ENCODE peak calls at places on chromosomes 16 and 17, in four cellular contexts. One of them, this sample, is unnamed.

GRCh38 chr17:77645441-77646430 is 312.8 kb upstream of the TNRC6C start:
- DNase-seq in H9: peak; percentile 25
- DNase-seq in IMR-90: no peak
- DNase-seq in H1: no peak
- DNase-seq in this sample: peak; percentile 50

GRCh38 chr16:57132470-57132869 is 40.1 kb downstream of the CPNE2 start:
- DNase-seq in H9: no peak
- DNase-seq in IMR-90: no peak
- DNase-seq in H1: no peak
- DNase-seq in this sample: no peak

GRCh38 chr16:24753437-24753836 is 24.0 kb downstream of the TNRC6A start:
- DNase-seq in IMR-90: no peak
- DNase-seq in H9: no peak
- DNase-seq in H1: no peak
- DNase-seq in this sample: no peak

GRCh38 chr17:17111401-17112393 is 69.4 kb downstream of the MPRIP start:
- DNase-seq in H9: no peak
- DNase-seq in H1: no peak
- DNase-seq in IMR-90: no peak
- DNase-seq in this sample: no peak

GRCh38 chr17:15169676-15170075 is 95.5 kb downstream of the PMP22 start:
- DNase-seq in IMR-90: peak; percentile 77
- DNase-seq in H1: no peak
- DNase-seq in H9: no peak
- DNase-seq in this sample: no peak

GRCh38 chr17:60073621-60074020 is 5.1 kb downstream of the HEATR6 start:
- DNase-seq in H9: no peak
- DNase-seq in H1: no peak
- DNase-seq in IMR-90: no peak
- DNase-seq in this sample: no peak

GRCh38 chr16:1010266-1010665 is 28.7 kb downstream of the SOX8 start:
- DNase-seq in H1: no peak
- DNase-seq in IMR-90: no peak
- DNase-seq in H9: no peak
- DNase-seq in this sample: no peak

GRCh38 chr17:9875441-9875840 is 29.6 kb downstream of the RCVRN start:
- DNase-seq in H9: peak; percentile 38
- DNase-seq in H1: peak; percentile 5
- DNase-seq in IMR-90: peak; percentile 61
- DNase-seq in this sample: peak; percentile 58

GRCh38 chr16:23072084-23072599 is 77.1 kb downstream of the USP31 start:
- DNase-seq in H1: no peak
- DNase-seq in IMR-90: peak; percentile 77
- DNase-seq in H9: no peak
- DNase-seq in this sample: no peak

GRCh38 chr17:79141578-79142338 is 67.1 kb downstream of the ENGASE start:
- DNase-seq in H1: no peak
- DNase-seq in IMR-90: no peak
- DNase-seq in H9: no peak
- DNase-seq in this sample: no peak

GRCh38 chr16:3074860-3075545 is 9.6 kb downstream of the IL32 start:
- DNase-seq in H1: no peak
- DNase-seq in IMR-90: no peak
- DNase-seq in H9: no peak
- DNase-seq in this sample: no peak

GRCh38 chr17:81403671-81404534 is 8.6 kb downstream of the BAHCC1 start:
- DNase-seq in H9: no peak
- DNase-seq in IMR-90: no peak
- DNase-seq in H1: no peak
- DNase-seq in this sample: peak; percentile 67

GRCh38 chr17:80892900-80893603 is 98.6 kb upstream of the CHMP6 start:
- DNase-seq in H1: no peak
- DNase-seq in H9: no peak
- DNase-seq in IMR-90: peak; percentile 79
- DNase-seq in this sample: no peak

GRCh38 chr16:84184775-84185174 is 2.1 kb downstream of the TAF1C start:
- DNase-seq in IMR-90: no peak
- DNase-seq in H9: no peak
- DNase-seq in H1: no peak
- DNase-seq in this sample: no peak

GRCh38 chr17:17859909-17860760 is 23.3 kb upstream of the SREBF1 start:
- DNase-seq in H9: peak; percentile 82
- DNase-seq in IMR-90: peak; percentile 38
- DNase-seq in H1: no peak
- DNase-seq in this sample: peak; percentile 65

GRCh38 chr16:56667581-56668571 is at the start of gene MT1G:
- DNase-seq in H9: peak; percentile 50
- DNase-seq in IMR-90: no peak
- DNase-seq in H1: no peak
- DNase-seq in this sample: no peak

DNA sequence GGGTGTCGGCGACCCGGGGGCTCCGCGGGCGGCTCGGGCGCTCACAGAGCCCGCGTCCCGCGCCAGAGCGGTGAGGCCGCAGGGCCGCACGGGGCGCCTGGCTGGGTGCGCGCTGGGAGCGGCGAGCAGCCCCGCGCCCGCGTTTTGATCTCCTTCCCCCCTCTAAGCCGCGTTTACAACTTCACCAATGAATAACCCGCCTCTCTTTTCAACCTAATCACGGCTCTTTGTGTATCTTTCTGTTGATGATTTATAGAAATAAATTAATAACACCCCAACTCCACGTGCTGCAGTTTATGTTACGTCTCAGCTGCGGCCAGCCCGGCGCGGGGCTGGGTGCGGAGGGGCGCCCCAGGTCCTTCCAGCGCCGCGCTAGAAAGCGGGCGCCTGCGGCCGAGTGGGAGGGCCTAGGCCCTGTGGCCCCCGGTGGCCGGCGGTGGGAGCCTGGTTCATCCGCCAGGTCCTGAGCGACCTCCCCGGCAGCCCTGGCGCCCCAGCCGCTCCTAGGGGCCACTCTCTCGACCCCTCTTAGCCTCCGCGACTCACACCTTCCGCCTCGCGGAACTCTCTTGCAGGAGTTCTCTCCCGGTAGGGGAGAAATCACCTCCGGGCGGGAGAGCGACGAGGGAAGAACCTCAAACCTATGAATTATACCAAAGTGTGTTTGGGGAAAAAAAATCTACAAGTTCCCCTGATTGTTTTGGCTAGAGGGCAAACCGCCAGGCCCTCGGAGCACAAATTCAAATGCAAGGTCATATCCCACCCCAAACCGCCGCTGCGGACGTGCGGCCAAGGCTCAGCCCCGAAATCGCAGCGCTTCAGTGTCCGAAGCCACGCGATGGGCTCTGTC is 1.9 kb downstream of the HNF1B start:
- DNase-seq in H1: no peak
- DNase-seq in H9: peak; percentile 64
- DNase-seq in IMR-90: no peak
- DNase-seq in this sample: peak; percentile 54
- H3K9ac ChIP-seq in H1: no peak overlapping the region
- H3K9ac ChIP-seq in H9: no peak overlapping the region
- H3K9ac ChIP-seq in IMR-90: no peak overlapping the region
- H3K9ac ChIP-seq in this sample: peak overlapping the region; percentile 75

GRCh38 chr16:69838417-69838990 is 76.4 kb downstream of the WWP2 start:
- DNase-seq in H1: no peak
- DNase-seq in H9: no peak
- DNase-seq in IMR-90: no peak
- DNase-seq in this sample: no peak

GRCh38 chr16:69833791-69834282 is 71.7 kb downstream of the WWP2 start:
- DNase-seq in H9: no peak
- DNase-seq in IMR-90: no peak
- DNase-seq in H1: no peak
- DNase-seq in this sample: no peak

GRCh38 chr16:69837380-69837779 is 75.2 kb downstream of the WWP2 start:
- DNase-seq in IMR-90: no peak
- DNase-seq in H9: no peak
- DNase-seq in H1: no peak
- DNase-seq in this sample: no peak

GRCh38 chr16:69834817-69835477 is 72.8 kb downstream of the WWP2 start:
- DNase-seq in H9: no peak
- DNase-seq in IMR-90: no peak
- DNase-seq in H1: no peak
- DNase-seq in this sample: no peak

GRCh38 chr16:69836252-69836651 is 74.1 kb downstream of the WWP2 start:
- DNase-seq in H9: no peak
- DNase-seq in IMR-90: no peak
- DNase-seq in H1: no peak
- DNase-seq in this sample: no peak
- H3K27ac ChIP-seq in H9: no peak overlapping the region
- H3K27ac ChIP-seq in IMR-90: no peak overlapping the region
- H3K27ac ChIP-seq in H1: no peak overlapping the region
- H3K27ac ChIP-seq in this sample: no peak overlapping the region

GRCh38 chr17:36814958-36815357 is 122.3 kb upstream of the LHX1 start:
- DNase-seq in IMR-90: no peak
- DNase-seq in H1: no peak
- DNase-seq in H9: no peak
- DNase-seq in this sample: no peak

GRCh38 chr17:36818134-36818825 is 119.0 kb upstream of the LHX1 start:
- DNase-seq in IMR-90: no peak
- DNase-seq in H9: no peak
- DNase-seq in H1: no peak
- DNase-seq in this sample: no peak

GRCh38 chr17:36817483-36818048 is 119.7 kb upstream of the LHX1 start:
- DNase-seq in H9: no peak
- DNase-seq in IMR-90: no peak
- DNase-seq in H1: no peak
- DNase-seq in this sample: no peak

GRCh38 chr17:36816214-36816613 is 121.1 kb upstream of the LHX1 start:
- DNase-seq in H9: no peak
- DNase-seq in H1: no peak
- DNase-seq in IMR-90: no peak
- DNase-seq in this sample: no peak

GRCh38 chr17:36816889-36817288 is 120.4 kb upstream of the LHX1 start:
- DNase-seq in H1: no peak
- DNase-seq in H9: no peak
- DNase-seq in IMR-90: no peak
- DNase-seq in this sample: no peak
- H4K5ac ChIP-seq in H1: no peak overlapping the region
- H4K5ac ChIP-seq in H9: peak overlapping the region; percentile 74
- H4K5ac ChIP-seq in IMR-90: no peak overlapping the region
- H4K5ac ChIP-seq in this sample: no peak overlapping the region

GRCh38 chr16:68257251-68257905 is 6.9 kb upstream of the SLC7A6 start:
- DNase-seq in IMR-90: peak; percentile 20
- DNase-seq in H1: no peak
- DNase-seq in H9: no peak
- DNase-seq in this sample: no peak

GRCh38 chr16:68259007-68259406 is 5.3 kb upstream of the SLC7A6 start:
- DNase-seq in IMR-90: no peak
- DNase-seq in H9: no peak
- DNase-seq in H1: no peak
- DNase-seq in this sample: no peak

GRCh38 chr16:68255712-68256111 is 8.6 kb upstream of the SLC7A6 start:
- DNase-seq in IMR-90: no peak
- DNase-seq in H9: no peak
- DNase-seq in H1: no peak
- DNase-seq in this sample: no peak

GRCh38 chr16:68257906-68258800 is 6.2 kb upstream of the SLC7A6 start:
- DNase-seq in H1: no peak
- DNase-seq in H9: no peak
- DNase-seq in IMR-90: peak; percentile 38
- DNase-seq in this sample: no peak

GRCh38 chr16:68259421-68259820 is 4.9 kb upstream of the SLC7A6 start:
- DNase-seq in H9: no peak
- DNase-seq in IMR-90: peak; percentile 13
- DNase-seq in H1: no peak
- DNase-seq in this sample: no peak
- H3K9ac ChIP-seq in H9: no peak overlapping the region
- H3K9ac ChIP-seq in IMR-90: no peak overlapping the region
- H3K9ac ChIP-seq in H1: no peak overlapping the region
- H3K9ac ChIP-seq in this sample: no peak overlapping the region